ENCODE peak calls at places on chromosomes 7 and 10, in eight cellular contexts. One of them, this sample, is unnamed.
A peak's percentile ranks its signal among the peaks of the same experiment; 100 is the strongest.

GRCh38 chr10:113126506-113127192 is 176.6 kb downstream of the TCF7L2 start:
- DNase-seq in adrenal gland: peak; percentile 78
- DNase-seq in left ventricle myocardium inferior: peak; percentile 74
- DNase-seq in endothelial cell: peak; percentile 83
- DNase-seq in OCI-LY7: no peak
- DNase-seq in Calu3: peak; percentile 72
- DNase-seq in fibroblast of the aortic adventitia: peak; percentile 71
- DNase-seq in AG04450: peak; percentile 27
- DNase-seq in this sample: peak; percentile 45

GRCh38 chr10:23994459-23995046 is 214.4 kb upstream of the KIAA1217 start:
- DNase-seq in left ventricle myocardium inferior: peak; percentile 36
- DNase-seq in fibroblast of the aortic adventitia: peak; percentile 70
- DNase-seq in Calu3: peak; percentile 76
- DNase-seq in endothelial cell: peak; percentile 80
- DNase-seq in adrenal gland: peak; percentile 77
- DNase-seq in AG04450: peak; percentile 7
- DNase-seq in OCI-LY7: peak; percentile 34
- DNase-seq in this sample: peak; percentile 51

GRCh38 chr10:126584836-126585235 is 85.7 kb downstream of the C10orf90 start:
- DNase-seq in Calu3: no peak
- DNase-seq in AG04450: no peak
- DNase-seq in OCI-LY7: no peak
- DNase-seq in left ventricle myocardium inferior: no peak
- DNase-seq in fibroblast of the aortic adventitia: no peak
- DNase-seq in adrenal gland: no peak
- DNase-seq in endothelial cell: no peak
- DNase-seq in this sample: no peak

GRCh38 chr10:84264611-84265141 is 19.8 kb downstream of the RGR start:
- DNase-seq in OCI-LY7: peak; percentile 66
- DNase-seq in AG04450: peak; percentile 32
- DNase-seq in endothelial cell: peak; percentile 79
- DNase-seq in fibroblast of the aortic adventitia: peak; percentile 68
- DNase-seq in left ventricle myocardium inferior: peak; percentile 50
- DNase-seq in Calu3: peak; percentile 61
- DNase-seq in adrenal gland: peak; percentile 74
- DNase-seq in this sample: peak; percentile 73

GRCh38 chr10:42979730-42980467 is 97.0 kb upstream of the RET start:
- DNase-seq in AG04450: no peak
- DNase-seq in endothelial cell: no peak
- DNase-seq in Calu3: no peak
- DNase-seq in OCI-LY7: no peak
- DNase-seq in adrenal gland: no peak
- DNase-seq in fibroblast of the aortic adventitia: no peak
- DNase-seq in left ventricle myocardium inferior: no peak
- DNase-seq in this sample: no peak

GRCh38 chr7:102248456-102249395 is 37.9 kb upstream of the SH2B2 start:
- DNase-seq in adrenal gland: no peak
- DNase-seq in fibroblast of the aortic adventitia: no peak
- DNase-seq in Calu3: no peak
- DNase-seq in AG04450: no peak
- DNase-seq in endothelial cell: peak; percentile 28
- DNase-seq in OCI-LY7: no peak
- DNase-seq in left ventricle myocardium inferior: no peak
- DNase-seq in this sample: no peak

GRCh38 chr7:82263880-82264751 is 179.5 kb downstream of the CACNA2D1 start:
- DNase-seq in left ventricle myocardium inferior: no peak
- DNase-seq in endothelial cell: no peak
- DNase-seq in adrenal gland: no peak
- DNase-seq in Calu3: no peak
- DNase-seq in OCI-LY7: no peak
- DNase-seq in fibroblast of the aortic adventitia: no peak
- DNase-seq in AG04450: no peak
- DNase-seq in this sample: no peak

GRCh38 chr10:110273474-110273873 is 31.2 kb downstream of the SMNDC1 start:
- DNase-seq in fibroblast of the aortic adventitia: peak; percentile 88
- DNase-seq in Calu3: no peak
- DNase-seq in left ventricle myocardium inferior: peak; percentile 72
- DNase-seq in adrenal gland: peak; percentile 73
- DNase-seq in AG04450: peak; percentile 57
- DNase-seq in OCI-LY7: no peak
- DNase-seq in endothelial cell: no peak
- DNase-seq in this sample: peak; percentile 13

GRCh38 chr10:92690211-92691041 is 671 bp downstream of the HHEX start:
- DNase-seq in OCI-LY7: no peak
- DNase-seq in left ventricle myocardium inferior: peak; percentile 52
- DNase-seq in Calu3: no peak
- DNase-seq in adrenal gland: peak; percentile 83
- DNase-seq in endothelial cell: peak; percentile 75
- DNase-seq in fibroblast of the aortic adventitia: peak; percentile 52
- DNase-seq in AG04450: no peak
- DNase-seq in this sample: peak; percentile 60

GRCh38 chr7:158373761-158374545 is 213.7 kb downstream of the PTPRN2 start:
- DNase-seq in OCI-LY7: no peak
- DNase-seq in adrenal gland: no peak
- DNase-seq in Calu3: no peak
- DNase-seq in left ventricle myocardium inferior: no peak
- DNase-seq in fibroblast of the aortic adventitia: no peak
- DNase-seq in AG04450: no peak
- DNase-seq in endothelial cell: no peak
- DNase-seq in this sample: no peak

GRCh38 chr7:2143981-2144595 is 88.7 kb downstream of the MAD1L1 start:
- DNase-seq in fibroblast of the aortic adventitia: no peak
- DNase-seq in left ventricle myocardium inferior: no peak
- DNase-seq in OCI-LY7: no peak
- DNase-seq in endothelial cell: no peak
- DNase-seq in adrenal gland: no peak
- DNase-seq in AG04450: no peak
- DNase-seq in Calu3: no peak
- DNase-seq in this sample: no peak

GRCh38 chr7:63900394-63901203 is 98.0 kb upstream of the ZNF722 start:
- DNase-seq in adrenal gland: peak; percentile 95
- DNase-seq in left ventricle myocardium inferior: peak; percentile 93
- DNase-seq in fibroblast of the aortic adventitia: no peak
- DNase-seq in OCI-LY7: no peak
- DNase-seq in endothelial cell: no peak
- DNase-seq in Calu3: peak; percentile 67
- DNase-seq in AG04450: no peak
- DNase-seq in this sample: no peak

GRCh38 chr7:140417456-140418155 is 13.7 kb downstream of the RAB19 start:
- DNase-seq in Calu3: no peak
- DNase-seq in AG04450: no peak
- DNase-seq in fibroblast of the aortic adventitia: no peak
- DNase-seq in adrenal gland: no peak
- DNase-seq in left ventricle myocardium inferior: no peak
- DNase-seq in OCI-LY7: no peak
- DNase-seq in endothelial cell: no peak
- DNase-seq in this sample: no peak

GRCh38 chr7:56121440-56121839 is 5.2 kb upstream of the NUPR2 start:
- DNase-seq in fibroblast of the aortic adventitia: no peak
- DNase-seq in AG04450: no peak
- DNase-seq in adrenal gland: no peak
- DNase-seq in Calu3: no peak
- DNase-seq in left ventricle myocardium inferior: no peak
- DNase-seq in OCI-LY7: no peak
- DNase-seq in endothelial cell: no peak
- DNase-seq in this sample: no peak

GRCh38 chr7:56110611-56111010 is 4.3 kb upstream of the CHCHD2 start:
- DNase-seq in Calu3: no peak
- DNase-seq in endothelial cell: no peak
- DNase-seq in adrenal gland: no peak
- DNase-seq in OCI-LY7: peak; percentile 55
- DNase-seq in left ventricle myocardium inferior: no peak
- DNase-seq in AG04450: no peak
- DNase-seq in fibroblast of the aortic adventitia: no peak
- DNase-seq in this sample: no peak

GRCh38 chr7:56115852-56116538 is at the start of gene NUPR2:
- DNase-seq in fibroblast of the aortic adventitia: no peak
- DNase-seq in left ventricle myocardium inferior: no peak
- DNase-seq in AG04450: no peak
- DNase-seq in endothelial cell: no peak
- DNase-seq in OCI-LY7: no peak
- DNase-seq in adrenal gland: no peak
- DNase-seq in Calu3: no peak
- DNase-seq in this sample: no peak
- TF ChIP-seq CTCF in fibroblast of the aortic adventitia: no peak
- TF ChIP-seq CTCF in left ventricle myocardium inferior: no peak
- TF ChIP-seq CTCF in AG04450: no peak
- TF ChIP-seq CTCF in endothelial cell: no peak
- TF ChIP-seq CTCF in OCI-LY7: no peak
- TF ChIP-seq CTCF in adrenal gland: no peak
- TF ChIP-seq CTCF in Calu3: no peak
- TF ChIP-seq CTCF in this sample: no peak

GRCh38 chr10:122130474-122131110 is 140.5 kb upstream of the BTBD16 start:
- DNase-seq in left ventricle myocardium inferior: no peak
- DNase-seq in OCI-LY7: no peak
- DNase-seq in Calu3: no peak
- DNase-seq in adrenal gland: no peak
- DNase-seq in endothelial cell: no peak
- DNase-seq in AG04450: no peak
- DNase-seq in fibroblast of the aortic adventitia: no peak
- DNase-seq in this sample: no peak

GRCh38 chr10:122126763-122127659 is 138.0 kb downstream of the TACC2 start:
- DNase-seq in fibroblast of the aortic adventitia: peak; percentile 92
- DNase-seq in endothelial cell: no peak
- DNase-seq in Calu3: peak; percentile 31
- DNase-seq in adrenal gland: peak; percentile 81
- DNase-seq in left ventricle myocardium inferior: no peak
- DNase-seq in AG04450: peak; percentile 89
- DNase-seq in OCI-LY7: no peak
- DNase-seq in this sample: no peak

GRCh38 chr10:122127943-122128342 is 139.0 kb downstream of the TACC2 start:
- DNase-seq in left ventricle myocardium inferior: no peak
- DNase-seq in fibroblast of the aortic adventitia: no peak
- DNase-seq in OCI-LY7: no peak
- DNase-seq in adrenal gland: peak; percentile 78
- DNase-seq in endothelial cell: no peak
- DNase-seq in Calu3: no peak
- DNase-seq in AG04450: no peak
- DNase-seq in this sample: no peak

GRCh38 chr10:122124808-122125207 is 135.8 kb downstream of the TACC2 start:
- DNase-seq in endothelial cell: no peak
- DNase-seq in OCI-LY7: no peak
- DNase-seq in Calu3: no peak
- DNase-seq in fibroblast of the aortic adventitia: no peak
- DNase-seq in AG04450: no peak
- DNase-seq in adrenal gland: no peak
- DNase-seq in left ventricle myocardium inferior: no peak
- DNase-seq in this sample: no peak

DNA sequence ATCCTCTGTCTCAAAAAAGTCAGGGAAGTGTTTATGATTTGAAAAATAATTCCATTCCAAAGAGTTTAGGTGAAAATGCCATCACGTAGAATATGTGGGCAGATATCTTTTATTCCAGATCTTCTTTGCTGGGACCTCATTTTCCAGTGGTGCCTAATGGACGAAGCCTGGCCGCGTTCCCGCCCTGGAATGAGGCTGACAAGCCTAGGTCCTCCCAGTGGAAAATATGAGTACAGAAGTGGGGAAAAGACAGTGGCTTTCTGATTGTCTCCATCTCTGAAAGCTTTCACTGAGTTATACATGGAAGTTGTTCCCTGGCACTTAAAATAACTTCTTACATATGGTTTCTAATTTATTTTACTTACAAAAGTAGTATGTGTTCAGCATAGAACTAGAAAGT is 139.4 kb downstream of the TACC2 start:
- DNase-seq in OCI-LY7: no peak
- DNase-seq in left ventricle myocardium inferior: peak; percentile 82
- DNase-seq in adrenal gland: peak; percentile 87
- DNase-seq in fibroblast of the aortic adventitia: peak; percentile 37
- DNase-seq in Calu3: no peak
- DNase-seq in AG04450: no peak
- DNase-seq in endothelial cell: no peak
- DNase-seq in this sample: no peak
- TF ChIP-seq CTCF in OCI-LY7: no peak
- TF ChIP-seq CTCF in left ventricle myocardium inferior: peak; percentile 39
- TF ChIP-seq CTCF in adrenal gland: no peak
- TF ChIP-seq CTCF in fibroblast of the aortic adventitia: no peak
- TF ChIP-seq CTCF in Calu3: no peak
- TF ChIP-seq CTCF in AG04450: peak; percentile 20
- TF ChIP-seq CTCF in endothelial cell: no peak
- TF ChIP-seq CTCF in this sample: no peak

GRCh38 chr7:45977256-45977655 is 56.2 kb upstream of the IGFBP3 start:
- DNase-seq in OCI-LY7: no peak
- DNase-seq in Calu3: no peak
- DNase-seq in AG04450: no peak
- DNase-seq in left ventricle myocardium inferior: no peak
- DNase-seq in adrenal gland: no peak
- DNase-seq in endothelial cell: no peak
- DNase-seq in fibroblast of the aortic adventitia: no peak
- DNase-seq in this sample: no peak

GRCh38 chr7:45978010-45978681 is 57.1 kb upstream of the IGFBP3 start:
- DNase-seq in adrenal gland: peak; percentile 56
- DNase-seq in OCI-LY7: no peak
- DNase-seq in endothelial cell: no peak
- DNase-seq in Calu3: peak; percentile 89
- DNase-seq in fibroblast of the aortic adventitia: peak; percentile 96
- DNase-seq in left ventricle myocardium inferior: no peak
- DNase-seq in AG04450: peak; percentile 92
- DNase-seq in this sample: no peak

GRCh38 chr7:45975367-45975766 is 54.3 kb upstream of the IGFBP3 start:
- DNase-seq in AG04450: no peak
- DNase-seq in OCI-LY7: no peak
- DNase-seq in left ventricle myocardium inferior: no peak
- DNase-seq in adrenal gland: no peak
- DNase-seq in endothelial cell: no peak
- DNase-seq in fibroblast of the aortic adventitia: peak; percentile 15
- DNase-seq in Calu3: no peak
- DNase-seq in this sample: no peak

GRCh38 chr7:45975847-45976484 is 54.9 kb upstream of the IGFBP3 start:
- DNase-seq in OCI-LY7: no peak
- DNase-seq in left ventricle myocardium inferior: no peak
- DNase-seq in Calu3: no peak
- DNase-seq in adrenal gland: no peak
- DNase-seq in AG04450: no peak
- DNase-seq in fibroblast of the aortic adventitia: no peak
- DNase-seq in endothelial cell: no peak
- DNase-seq in this sample: no peak

DNA sequence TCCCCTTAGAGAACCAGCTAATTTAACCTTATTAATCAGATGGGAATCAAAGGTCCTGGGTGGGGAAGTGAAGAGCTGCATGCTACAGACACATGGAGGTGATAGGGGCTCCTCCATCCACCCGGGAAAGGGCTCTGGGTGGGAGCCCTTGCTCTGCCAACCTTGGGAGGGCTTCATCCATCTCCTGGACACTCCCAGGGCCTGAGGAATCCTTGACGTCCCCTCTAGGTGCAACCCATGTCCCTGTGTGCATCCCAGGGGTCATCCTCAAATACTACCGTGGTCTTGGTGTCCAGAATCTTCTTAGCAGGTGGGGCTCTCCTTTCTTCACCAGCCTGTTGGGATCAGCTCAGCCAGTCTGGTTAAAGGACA is 55.4 kb upstream of the IGFBP3 start:
- DNase-seq in left ventricle myocardium inferior: no peak
- DNase-seq in OCI-LY7: no peak
- DNase-seq in adrenal gland: no peak
- DNase-seq in endothelial cell: no peak
- DNase-seq in AG04450: no peak
- DNase-seq in Calu3: no peak
- DNase-seq in fibroblast of the aortic adventitia: no peak
- DNase-seq in this sample: no peak
- TF ChIP-seq CTCF in left ventricle myocardium inferior: no peak
- TF ChIP-seq CTCF in OCI-LY7: no peak
- TF ChIP-seq CTCF in adrenal gland: no peak
- TF ChIP-seq CTCF in endothelial cell: no peak
- TF ChIP-seq CTCF in AG04450: no peak
- TF ChIP-seq CTCF in Calu3: no peak
- TF ChIP-seq CTCF in fibroblast of the aortic adventitia: no peak
- TF ChIP-seq CTCF in this sample: no peak

GRCh38 chr7:75971961-75972763 is 22.2 kb downstream of the TMEM120A start:
- DNase-seq in fibroblast of the aortic adventitia: peak; percentile 27
- DNase-seq in AG04450: no peak
- DNase-seq in left ventricle myocardium inferior: peak; percentile 74
- DNase-seq in adrenal gland: peak; percentile 74
- DNase-seq in OCI-LY7: no peak
- DNase-seq in Calu3: no peak
- DNase-seq in endothelial cell: peak; percentile 65
- DNase-seq in this sample: no peak
- TF ChIP-seq CTCF in fibroblast of the aortic adventitia: peak; percentile 3
- TF ChIP-seq CTCF in AG04450: peak; percentile 17
- TF ChIP-seq CTCF in left ventricle myocardium inferior: peak; percentile 51
- TF ChIP-seq CTCF in adrenal gland: peak; percentile 12
- TF ChIP-seq CTCF in OCI-LY7: no peak
- TF ChIP-seq CTCF in Calu3: no peak
- TF ChIP-seq CTCF in endothelial cell: peak; percentile 24
- TF ChIP-seq CTCF in this sample: no peak

This sample was measured in GM13976.